ENCODE peak calls at places on chromosome 9, in four cellular contexts. X is activated T-cell treated with anti-CD3 and anti-CD28 coated beads for 1 hour; H is stimulated activated CD4-positive, alpha-beta T cell treated with anti-CD3 and anti-CD28 coated beads, Interleukin-1b, Interleukin-23, amount 100 ng/mL, for 48 hours; O is stomach. N is an unnamed sample.

GRCh38 chr9:68872026-68872501 is 141.8 kb downstream of the PRKACG start:
- DNase-seq in O (peak; percentile 76), H (no peak), X (no peak), N (no peak)

GRCh38 chr9:87890866-87891265 is 8.2 kb downstream of the SPATA31E1 start:
- DNase-seq in O (no peak), H (no peak), X (no peak), N (no peak)

GRCh38 chr9:13432914-13433313 is 153.4 kb upstream of the MPDZ start:
- DNase-seq in X (no peak), H (no peak), O (no peak), N (no peak)

GRCh38 chr9:87573841-87574342 is 76.2 kb downstream of the DAPK1 start:
- DNase-seq in O (no peak), H (no peak), X (no peak), N (no peak)

GRCh38 chr9:134317431-134318414 is 8.5 kb upstream of the RXRA start:
- DNase-seq in X (no peak), O (no peak), H (no peak), N (no peak)

GRCh38 chr9:134344068-134344820 is 18.0 kb downstream of the RXRA start:
- DNase-seq in H (peak; percentile 9), X (peak; percentile 12), O (no peak), N (no peak)

GRCh38 chr9:25350011-25350410 is 328.2 kb downstream of the TUSC1 start:
- DNase-seq in X (no peak), H (no peak), O (no peak), N (no peak)

GRCh38 chr9:121318631-121319393 is 50.9 kb downstream of the GSN start:
- DNase-seq in H (no peak), X (no peak), O (no peak), N (no peak)